ENCODE peak calls at places on chromosome 4, in seven cellular contexts. V is activated T-cell treated with anti-CD3 and anti-CD28 coated beads, Interleukin-2, amount 50 U/mL, for 4 hours; A is B cell; E is NCI-H1105; J is heart left ventricle; X is lower lobe of right lung; Q is SK-MEL-5. L is an unnamed sample.

GRCh38 chr4:127997534-127998388 is 32.6 kb downstream of the ABHD18 start:
- DNase-seq in V (no peak), A (peak), E (no peak), J (no peak), X (no peak), Q (peak), L (no peak)

GRCh38 chr4:73684097-73684496 is 56.3 kb upstream of the CXCL8 start:
- DNase-seq in V (no peak), A (no peak), E (no peak), J (no peak), X (no peak), Q (no peak), L (no peak)

GRCh38 chr4:38078590-38079381 is 118.6 kb downstream of the PTTG2 start:
- DNase-seq in V (no peak), A (no peak), E (no peak), J (no peak), X (no peak), Q (no peak), L (no peak)

GRCh38 chr4:172619798-172620197 is 548.8 kb upstream of the GALNT7 start:
- DNase-seq in V (no peak), A (no peak), E (no peak), J (no peak), X (no peak), Q (no peak), L (no peak)

GRCh38 chr4:21697583-21697982 is 251.0 kb downstream of the KCNIP4 start:
- DNase-seq in V (no peak), A (no peak), E (peak), J (no peak), X (peak), Q (no peak), L (no peak)

GRCh38 chr4:112038861-112039260 is 106.4 kb upstream of the FAM241A start:
- DNase-seq in V (no peak), A (no peak), E (no peak), J (no peak), X (no peak), Q (no peak), L (no peak)

GRCh38 chr4:17103231-17103630 is 204.8 kb upstream of the LDB2 start:
- DNase-seq in V (no peak), A (no peak), E (no peak), J (no peak), X (no peak), Q (no peak), L (no peak)

GRCh38 chr4:76716658-76717057 is 181.3 kb downstream of the SOWAHB start:
- DNase-seq in V (no peak), A (no peak), E (no peak), J (no peak), X (no peak), Q (no peak), L (no peak)

GRCh38 chr4:54189140-54189539 is 40.0 kb upstream of the PDGFRA start:
- DNase-seq in V (no peak), A (no peak), E (no peak), J (no peak), X (no peak), Q (no peak), L (no peak)

GRCh38 chr4:83974111-83974789 is 438.3 kb downstream of the GPAT3 start:
- DNase-seq in V (no peak), A (no peak), E (no peak), J (no peak), X (no peak), Q (no peak), L (no peak)

GRCh38 chr4:472881-473574 is 25.9 kb downstream of the ZNF721 start:
- DNase-seq in V (no peak), A (no peak), E (no peak), J (no peak), X (no peak), Q (peak), L (peak)

GRCh38 chr4:24141836-24142235 is 252.0 kb upstream of the PPARGC1A start:
- DNase-seq in V (no peak), A (no peak), E (no peak), J (no peak), X (no peak), Q (no peak), L (no peak)

GRCh38 chr4:84492737-84493091 is 6.4 kb downstream of the NKX6-1 start:
- DNase-seq in V (no peak), A (no peak), E (no peak), J (no peak), X (no peak), Q (no peak), L (no peak)

GRCh38 chr4:151866266-151866918 is 105.6 kb upstream of the GATB start:
- DNase-seq in V (no peak), A (no peak), E (no peak), J (no peak), X (no peak), Q (no peak), L (no peak)

GRCh38 chr4:43374352-43374751 is 481.8 kb downstream of the GRXCR1 start:
- DNase-seq in V (no peak), A (no peak), E (no peak), J (no peak), X (no peak), Q (no peak), L (no peak)